ENCODE peak calls at places on chromosomes 3 and 15, in eight cellular contexts. One of them, this sample, is unnamed.

GRCh38 chr3:170458285-170458684 is 39.6 kb downstream of the CLDN11 start:
- DNase-seq in vagina: no peak
- DNase-seq in H1: no peak
- DNase-seq in GM23338: no peak
- DNase-seq in breast epithelium: no peak
- DNase-seq in stomach: no peak
- DNase-seq in suprapubic skin: no peak
- DNase-seq in K562: no peak
- DNase-seq in this sample: no peak

GRCh38 chr3:46031269-46031668 is 4.0 kb upstream of the XCR1 start:
- DNase-seq in vagina: no peak
- DNase-seq in H1: no peak
- DNase-seq in GM23338: no peak
- DNase-seq in breast epithelium: no peak
- DNase-seq in stomach: no peak
- DNase-seq in suprapubic skin: no peak
- DNase-seq in K562: no peak
- DNase-seq in this sample: no peak

GRCh38 chr15:31869640-31870335 is 160.5 kb upstream of the CHRNA7 start:
- DNase-seq in vagina: no peak
- DNase-seq in H1: no peak
- DNase-seq in GM23338: peak; percentile 29
- DNase-seq in breast epithelium: no peak
- DNase-seq in stomach: no peak
- DNase-seq in suprapubic skin: no peak
- DNase-seq in K562: no peak
- DNase-seq in this sample: no peak

GRCh38 chr3:99895706-99896441 is 78.2 kb downstream of the CMSS1 start:
- DNase-seq in vagina: no peak
- DNase-seq in H1: no peak
- DNase-seq in GM23338: no peak
- DNase-seq in breast epithelium: no peak
- DNase-seq in stomach: no peak
- DNase-seq in suprapubic skin: no peak
- DNase-seq in K562: no peak
- DNase-seq in this sample: no peak

GRCh38 chr15:49103676-49104075 is 51.7 kb downstream of the COPS2 start:
- DNase-seq in vagina: no peak
- DNase-seq in H1: no peak
- DNase-seq in GM23338: no peak
- DNase-seq in breast epithelium: no peak
- DNase-seq in stomach: no peak
- DNase-seq in suprapubic skin: no peak
- DNase-seq in K562: no peak
- DNase-seq in this sample: no peak

GRCh38 chr15:60396964-60397771 is 618 bp downstream of the ANXA2 start:
- DNase-seq in vagina: no peak
- DNase-seq in H1: no peak
- DNase-seq in GM23338: peak; percentile 84
- DNase-seq in breast epithelium: peak; percentile 69
- DNase-seq in stomach: peak; percentile 66
- DNase-seq in suprapubic skin: peak; percentile 89
- DNase-seq in K562: peak; percentile 79
- DNase-seq in this sample: peak; percentile 94

GRCh38 chr15:82892541-82892940 is 60.0 kb downstream of the HOMER2 start:
- DNase-seq in vagina: no peak
- DNase-seq in H1: no peak
- DNase-seq in GM23338: no peak
- DNase-seq in breast epithelium: no peak
- DNase-seq in stomach: no peak
- DNase-seq in suprapubic skin: no peak
- DNase-seq in K562: peak; percentile 36
- DNase-seq in this sample: no peak

GRCh38 chr15:99090938-99091337 is 13.9 kb upstream of the SYNM start:
- DNase-seq in vagina: no peak
- DNase-seq in H1: no peak
- DNase-seq in GM23338: peak; percentile 12
- DNase-seq in breast epithelium: peak; percentile 25
- DNase-seq in stomach: no peak
- DNase-seq in suprapubic skin: no peak
- DNase-seq in K562: no peak
- DNase-seq in this sample: no peak

GRCh38 chr3:121431717-121432517 is 113.9 kb downstream of the POLQ start:
- DNase-seq in vagina: no peak
- DNase-seq in H1: no peak
- DNase-seq in GM23338: no peak
- DNase-seq in breast epithelium: no peak
- DNase-seq in stomach: no peak
- DNase-seq in suprapubic skin: no peak
- DNase-seq in K562: no peak
- DNase-seq in this sample: peak; percentile 31

GRCh38 chr3:195258449-195259145 is 12.4 kb downstream of the XXYLT1 start:
- DNase-seq in vagina: no peak
- DNase-seq in H1: no peak
- DNase-seq in GM23338: no peak
- DNase-seq in breast epithelium: no peak
- DNase-seq in stomach: no peak
- DNase-seq in suprapubic skin: no peak
- DNase-seq in K562: no peak
- DNase-seq in this sample: peak; percentile 53

GRCh38 chr3:38120690-38121450 is 16.1 kb downstream of the ACAA1 start:
- DNase-seq in vagina: no peak
- DNase-seq in H1: no peak
- DNase-seq in GM23338: no peak
- DNase-seq in breast epithelium: no peak
- DNase-seq in stomach: peak; percentile 24
- DNase-seq in suprapubic skin: peak; percentile 70
- DNase-seq in K562: no peak
- DNase-seq in this sample: no peak

GRCh38 chr15:29870495-29871151 is 48.4 kb upstream of the TJP1 start:
- DNase-seq in vagina: no peak
- DNase-seq in H1: no peak
- DNase-seq in GM23338: no peak
- DNase-seq in breast epithelium: no peak
- DNase-seq in stomach: no peak
- DNase-seq in suprapubic skin: no peak
- DNase-seq in K562: no peak
- DNase-seq in this sample: no peak

GRCh38 chr3:106692624-106693023 is 684.6 kb upstream of the CCDC54 start:
- DNase-seq in vagina: no peak
- DNase-seq in H1: no peak
- DNase-seq in GM23338: no peak
- DNase-seq in breast epithelium: no peak
- DNase-seq in stomach: no peak
- DNase-seq in suprapubic skin: no peak
- DNase-seq in K562: no peak
- DNase-seq in this sample: no peak

GRCh38 chr15:96341465-96342142 is 11.1 kb downstream of the NR2F2 start:
- DNase-seq in vagina: peak; percentile 77
- DNase-seq in H1: no peak
- DNase-seq in GM23338: peak; percentile 73
- DNase-seq in breast epithelium: no peak
- DNase-seq in stomach: no peak
- DNase-seq in suprapubic skin: no peak
- DNase-seq in K562: no peak
- DNase-seq in this sample: no peak

GRCh38 chr15:78140296-78140695 is 8.9 kb upstream of the IDH3A start:
- DNase-seq in vagina: no peak
- DNase-seq in H1: no peak
- DNase-seq in GM23338: no peak
- DNase-seq in breast epithelium: no peak
- DNase-seq in stomach: no peak
- DNase-seq in suprapubic skin: no peak
- DNase-seq in K562: no peak
- DNase-seq in this sample: no peak

GRCh38 chr15:76987276-76987675 is 7.7 kb upstream of the PSTPIP1 start:
- DNase-seq in vagina: no peak
- DNase-seq in H1: no peak
- DNase-seq in GM23338: no peak
- DNase-seq in breast epithelium: no peak
- DNase-seq in stomach: no peak
- DNase-seq in suprapubic skin: no peak
- DNase-seq in K562: no peak
- DNase-seq in this sample: no peak

GRCh38 chr3:43794776-43795175 is 104.0 kb downstream of the ABHD5 start:
- DNase-seq in vagina: peak; percentile 46
- DNase-seq in H1: no peak
- DNase-seq in GM23338: no peak
- DNase-seq in breast epithelium: no peak
- DNase-seq in stomach: no peak
- DNase-seq in suprapubic skin: no peak
- DNase-seq in K562: no peak
- DNase-seq in this sample: no peak

GRCh38 chr15:68379759-68380290 is 52.1 kb downstream of the ITGA11 start:
- DNase-seq in vagina: peak; percentile 52
- DNase-seq in H1: no peak
- DNase-seq in GM23338: no peak
- DNase-seq in breast epithelium: no peak
- DNase-seq in stomach: peak; percentile 3
- DNase-seq in suprapubic skin: peak; percentile 28
- DNase-seq in K562: no peak
- DNase-seq in this sample: no peak

GRCh38 chr3:56896357-56896756 is 94.6 kb upstream of the ARHGEF3 start:
- DNase-seq in vagina: no peak
- DNase-seq in H1: no peak
- DNase-seq in GM23338: no peak
- DNase-seq in breast epithelium: no peak
- DNase-seq in stomach: no peak
- DNase-seq in suprapubic skin: no peak
- DNase-seq in K562: no peak
- DNase-seq in this sample: no peak
- TF ChIP-seq POLR2AphosphoS5 in vagina: no peak
- TF ChIP-seq POLR2AphosphoS5 in H1: no peak
- TF ChIP-seq POLR2AphosphoS5 in GM23338: no peak
- TF ChIP-seq POLR2AphosphoS5 in breast epithelium: no peak
- TF ChIP-seq POLR2AphosphoS5 in stomach: no peak
- TF ChIP-seq POLR2AphosphoS5 in suprapubic skin: no peak
- TF ChIP-seq POLR2AphosphoS5 in K562: no peak
- TF ChIP-seq POLR2AphosphoS5 in this sample: no peak

GRCh38 chr3:149630806-149631205 is 27.0 kb downstream of the WWTR1 start:
- DNase-seq in vagina: no peak
- DNase-seq in H1: no peak
- DNase-seq in GM23338: no peak
- DNase-seq in breast epithelium: no peak
- DNase-seq in stomach: no peak
- DNase-seq in suprapubic skin: no peak
- DNase-seq in K562: no peak
- DNase-seq in this sample: no peak
- H3K4me1 ChIP-seq in vagina: peaks cover 71% of the 10 kb centered on the region
- H3K4me1 ChIP-seq in H1: peaks cover 7% of the 10 kb centered on the region
- H3K4me1 ChIP-seq in GM23338: peaks cover 34% of the 10 kb centered on the region
- H3K4me1 ChIP-seq in breast epithelium: peaks cover 2% of the 10 kb centered on the region
- H3K4me1 ChIP-seq in stomach: peaks cover 52% of the 10 kb centered on the region
- H3K4me1 ChIP-seq in suprapubic skin: peaks cover 34% of the 10 kb centered on the region
- H3K4me1 ChIP-seq in K562: no peaks in the 10 kb centered on the region
- H3K4me1 ChIP-seq in this sample: peaks cover 16% of the 10 kb centered on the region

GRCh38 chr15:89121414-89121813 is 33.2 kb downstream of the ABHD2 start:
- DNase-seq in vagina: no peak
- DNase-seq in H1: no peak
- DNase-seq in GM23338: no peak
- DNase-seq in breast epithelium: no peak
- DNase-seq in stomach: peak; percentile 56
- DNase-seq in suprapubic skin: no peak
- DNase-seq in K562: no peak
- DNase-seq in this sample: no peak
- TF ChIP-seq POLR2AphosphoS5 in vagina: peak; percentile 26
- TF ChIP-seq POLR2AphosphoS5 in H1: no peak
- TF ChIP-seq POLR2AphosphoS5 in GM23338: no peak
- TF ChIP-seq POLR2AphosphoS5 in breast epithelium: no peak
- TF ChIP-seq POLR2AphosphoS5 in stomach: no peak
- TF ChIP-seq POLR2AphosphoS5 in suprapubic skin: no peak
- TF ChIP-seq POLR2AphosphoS5 in K562: no peak
- TF ChIP-seq POLR2AphosphoS5 in this sample: no peak

DNA sequence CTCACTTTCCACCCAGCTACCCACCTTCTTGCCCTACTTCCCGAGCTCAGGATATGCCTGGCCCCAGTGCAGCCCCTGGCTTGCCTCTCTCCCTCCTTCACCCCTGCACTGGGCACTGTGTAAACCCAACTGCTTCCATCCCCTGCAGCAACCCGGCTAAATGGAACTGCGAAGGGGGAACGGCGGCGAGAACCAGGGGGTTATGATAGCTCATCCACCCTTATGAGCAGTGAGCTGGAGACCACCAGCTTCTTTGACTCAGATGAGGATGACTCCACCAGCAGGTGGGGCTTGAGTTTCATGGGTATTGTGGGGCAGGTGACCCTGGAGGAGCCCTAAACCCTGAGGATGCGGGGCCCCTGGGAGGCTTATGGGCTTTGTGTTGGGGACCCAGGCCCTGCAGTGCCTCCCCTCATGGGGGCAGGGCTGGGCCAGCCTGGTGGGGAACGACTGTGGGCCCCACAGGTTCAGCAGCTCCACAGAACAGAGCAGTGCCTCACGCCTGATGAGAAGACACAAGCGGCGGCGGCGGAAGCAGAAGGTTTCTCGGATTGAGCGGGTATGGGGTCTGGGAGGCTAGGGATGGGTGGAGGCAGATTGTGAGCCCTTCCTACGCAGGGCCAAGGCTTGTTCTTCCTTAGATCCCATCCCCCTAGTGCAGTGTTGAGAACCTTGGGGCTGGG is 9.6 kb downstream of the DVL3 start:
- DNase-seq in vagina: no peak
- DNase-seq in H1: no peak
- DNase-seq in GM23338: no peak
- DNase-seq in breast epithelium: no peak
- DNase-seq in stomach: no peak
- DNase-seq in suprapubic skin: no peak
- DNase-seq in K562: no peak
- DNase-seq in this sample: no peak
- H3K4me1 ChIP-seq in vagina: peaks cover 31% of the 10 kb centered on the region
- H3K4me1 ChIP-seq in H1: no peaks in the 10 kb centered on the region
- H3K4me1 ChIP-seq in GM23338: no peaks in the 10 kb centered on the region
- H3K4me1 ChIP-seq in breast epithelium: no peaks in the 10 kb centered on the region
- H3K4me1 ChIP-seq in stomach: peaks cover 33% of the 10 kb centered on the region
- H3K4me1 ChIP-seq in suprapubic skin: peaks cover 21% of the 10 kb centered on the region
- H3K4me1 ChIP-seq in K562: peaks cover 8% of the 10 kb centered on the region
- H3K4me1 ChIP-seq in this sample: peaks cover 21% of the 10 kb centered on the region

GRCh38 chr3:101685050-101685400 is 1.5 kb downstream of the RPL24 start:
- DNase-seq in vagina: no peak
- DNase-seq in H1: no peak
- DNase-seq in GM23338: no peak
- DNase-seq in breast epithelium: no peak
- DNase-seq in stomach: no peak
- DNase-seq in suprapubic skin: no peak
- DNase-seq in K562: no peak
- DNase-seq in this sample: no peak

GRCh38 chr3:101676219-101676764 is 640 bp downstream of the ZBTB11 start:
- DNase-seq in vagina: no peak
- DNase-seq in H1: peak; percentile 84
- DNase-seq in GM23338: peak; percentile 98
- DNase-seq in breast epithelium: peak; percentile 89
- DNase-seq in stomach: peak; percentile 93
- DNase-seq in suprapubic skin: peak; percentile 96
- DNase-seq in K562: peak; percentile 87
- DNase-seq in this sample: peak; percentile 97

GRCh38 chr3:101677436-101678286 is 729 bp upstream of the ZBTB11 start:
- DNase-seq in vagina: no peak
- DNase-seq in H1: no peak
- DNase-seq in GM23338: peak; percentile 48
- DNase-seq in breast epithelium: no peak
- DNase-seq in stomach: no peak
- DNase-seq in suprapubic skin: no peak
- DNase-seq in K562: no peak
- DNase-seq in this sample: peak; percentile 33

GRCh38 chr3:101676765-101677435 is at the start of gene ZBTB11:
- DNase-seq in vagina: peak; percentile 99
- DNase-seq in H1: peak; percentile 99
- DNase-seq in GM23338: peak; percentile 100
- DNase-seq in breast epithelium: peak; percentile 100
- DNase-seq in stomach: peak; percentile 100
- DNase-seq in suprapubic skin: peak; percentile 100
- DNase-seq in K562: peak; percentile 82
- DNase-seq in this sample: peak; percentile 99

GRCh38 chr3:101680466-101680865 is 3.5 kb upstream of the ZBTB11 start:
- DNase-seq in vagina: no peak
- DNase-seq in H1: no peak
- DNase-seq in GM23338: no peak
- DNase-seq in breast epithelium: no peak
- DNase-seq in stomach: no peak
- DNase-seq in suprapubic skin: no peak
- DNase-seq in K562: no peak
- DNase-seq in this sample: no peak
- TF ChIP-seq POLR2AphosphoS5 in vagina: no peak
- TF ChIP-seq POLR2AphosphoS5 in H1: peak; percentile 85
- TF ChIP-seq POLR2AphosphoS5 in GM23338: no peak
- TF ChIP-seq POLR2AphosphoS5 in breast epithelium: no peak
- TF ChIP-seq POLR2AphosphoS5 in stomach: no peak
- TF ChIP-seq POLR2AphosphoS5 in suprapubic skin: no peak
- TF ChIP-seq POLR2AphosphoS5 in K562: peak; percentile 61
- TF ChIP-seq POLR2AphosphoS5 in this sample: no peak